ENCODE peak calls at places on chromosomes 6 and 20, in nine cellular contexts. K is uterus, D is IMR-90, P is breast epithelium, U is HepG2, J is right lobe of liver, V is heart left ventricle, W is A549, T is esophagus muscularis mucosa. I is an unnamed sample.

GRCh38 chr6:128521302-128521632 is 868 bp upstream of the PTPRK start:
- DNase-seq in K (no peak), D (no peak), P (no peak), U (no peak), J (no peak), V (no peak), W (no peak), T (no peak), I (no peak)

GRCh38 chr20:2752631-2753455 is 47.6 kb downstream of the CPXM1 start:
- DNase-seq in K (peak; percentile 51), D (peak; percentile 30), P (no peak), U (peak; percentile 58), J (no peak), V (no peak), W (peak; percentile 75), T (no peak), I (no peak)

GRCh38 chr20:57428611-57429496 is 37.7 kb downstream of the RBM38 start:
- DNase-seq in K (no peak), D (no peak), P (no peak), U (peak; percentile 83), J (peak; percentile 92), V (no peak), W (no peak), T (no peak), I (no peak)

GRCh38 chr6:25007269-25007699 is 71.5 kb upstream of the RIPOR2 start:
- DNase-seq in K (no peak), D (no peak), P (no peak), U (no peak), J (no peak), V (no peak), W (no peak), T (no peak), I (no peak)

GRCh38 chr20:48335421-48336090 is 492.2 kb downstream of the PREX1 start:
- DNase-seq in K (no peak), D (no peak), P (no peak), U (no peak), J (no peak), V (no peak), W (no peak), T (no peak), I (no peak)

GRCh38 chr6:11201772-11202512 is 30.5 kb downstream of the NEDD9 start:
- DNase-seq in K (no peak), D (no peak), P (no peak), U (no peak), J (no peak), V (no peak), W (no peak), T (no peak), I (no peak)

GRCh38 chr6:127496471-127496870 is 22.7 kb downstream of the MTCL3 start:
- DNase-seq in K (no peak), D (peak; percentile 25), P (no peak), U (no peak), J (no peak), V (no peak), W (no peak), T (no peak), I (no peak)

GRCh38 chr6:41373919-41374617 is 38.7 kb downstream of the NCR2 start:
- DNase-seq in K (no peak), D (no peak), P (no peak), U (no peak), J (no peak), V (no peak), W (no peak), T (peak; percentile 60), I (no peak)

GRCh38 chr6:84618046-84618752 is 146.2 kb downstream of the TBX18 start:
- DNase-seq in K (no peak), D (peak; percentile 90), P (no peak), U (no peak), J (no peak), V (no peak), W (no peak), T (no peak), I (no peak)

GRCh38 chr20:53337419-53338101 is 256.1 kb downstream of the ZNF217 start:
- DNase-seq in K (no peak), D (no peak), P (no peak), U (no peak), J (no peak), V (no peak), W (no peak), T (no peak), I (no peak)

GRCh38 chr6:119612871-119613515 is 263.4 kb upstream of the MAN1A1 start:
- DNase-seq in K (no peak), D (peak; percentile 52), P (no peak), U (no peak), J (no peak), V (no peak), W (no peak), T (no peak), I (no peak)

GRCh38 chr6:29758761-29759160 is 35.5 kb downstream of the HLA-F start:
- DNase-seq in K (no peak), D (no peak), P (no peak), U (no peak), J (no peak), V (no peak), W (no peak), T (no peak), I (no peak)

GRCh38 chr20:10462516-10462915 is 27.4 kb downstream of the SLX4IP start:
- DNase-seq in K (no peak), D (no peak), P (no peak), U (no peak), J (no peak), V (no peak), W (no peak), T (no peak), I (no peak)

GRCh38 chr20:10674684-10675455 is 1.1 kb upstream of the JAG1 start:
- DNase-seq in K (peak; percentile 74), D (peak; percentile 66), P (peak; percentile 77), U (peak; percentile 84), J (peak; percentile 87), V (peak; percentile 84), W (peak; percentile 89), T (peak; percentile 94), I (peak; percentile 74)

GRCh38 chr6:1029196-1029595 is 282.7 kb upstream of the FOXQ1 start:
- DNase-seq in K (no peak), D (no peak), P (no peak), U (no peak), J (no peak), V (no peak), W (no peak), T (no peak), I (no peak)

GRCh38 chr6:123323419-123324329 is 313.1 kb downstream of the TRDN start:
- DNase-seq in K (no peak), D (no peak), P (no peak), U (peak; percentile 6), J (no peak), V (no peak), W (peak; percentile 1), T (no peak), I (no peak)

GRCh38 chr6:90233994-90234393 is 62.6 kb downstream of the BACH2 start:
- DNase-seq in K (no peak), D (no peak), P (no peak), U (no peak), J (no peak), V (no peak), W (no peak), T (no peak), I (no peak)

GRCh38 chr6:157323114-157323923 is at the start of gene TMEM242:
- DNase-seq in K (peak; percentile 89), D (peak; percentile 93), P (peak; percentile 92), U (peak; percentile 89), J (peak; percentile 93), V (peak; percentile 90), W (peak; percentile 94), T (peak; percentile 97), I (peak; percentile 82)
- TF ChIP-seq POLR2A in K (peak; percentile 70), D (peak; percentile 85), P (peak; percentile 75), U (peak; percentile 96), J (peak; percentile 98), V (peak; percentile 59), W (peak; percentile 82), T (peak; percentile 59), I (peak; percentile 71)

GRCh38 chr20:63230800-63231268 is 4.9 kb upstream of the BIRC7 start:
- DNase-seq in K (no peak), D (peak; percentile 60), P (no peak), U (peak; percentile 79), J (no peak), V (no peak), W (peak; percentile 56), T (no peak), I (peak; percentile 38)
- TF ChIP-seq CTCF in K (peak; percentile 25), D (peak; percentile 57), P (peak; percentile 42), U (peak; percentile 93), J (peak; percentile 38), V (peak; percentile 18), W (no peak), T (peak; percentile 62), I (peak; percentile 16)

DNA sequence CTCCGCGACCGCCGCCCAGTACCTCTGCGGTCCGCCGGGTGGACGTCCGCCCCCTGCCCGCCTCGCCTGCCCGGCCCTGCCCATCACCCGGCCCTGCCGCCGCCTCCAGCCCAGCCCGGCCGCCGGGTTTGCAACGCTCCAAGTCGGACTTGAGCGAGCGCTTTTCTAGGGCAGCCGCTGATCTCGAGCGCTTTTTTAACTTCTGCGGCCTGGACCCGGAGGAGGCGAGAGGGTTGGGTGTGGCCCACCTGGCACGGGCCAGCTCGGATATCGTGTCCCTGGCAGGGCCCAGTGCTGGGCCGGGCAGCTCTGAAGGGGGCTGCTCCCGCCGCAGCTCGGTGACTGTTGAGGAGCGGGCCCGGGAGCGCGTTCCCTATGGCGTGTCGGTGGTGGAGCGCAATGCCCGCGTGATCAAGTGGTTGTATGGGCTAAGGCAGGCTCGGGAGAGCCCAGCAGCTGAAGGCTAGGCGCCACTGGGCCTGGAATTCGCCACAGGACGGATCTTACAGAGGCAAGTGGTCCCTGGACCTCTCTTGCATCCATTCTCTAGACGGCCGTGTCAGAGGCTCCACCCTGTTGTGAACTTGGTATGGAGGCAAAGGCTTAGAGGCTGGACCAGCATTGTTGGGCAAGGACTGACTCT is 11.8 kb downstream of the FAM110A start:
- DNase-seq in K (no peak), D (no peak), P (no peak), U (no peak), J (no peak), V (no peak), W (no peak), T (no peak), I (no peak)
- H3K4me3 ChIP-seq in K (no peak overlapping the region), D (no peak overlapping the region), P (peak overlapping the region; percentile 45), U (no peak overlapping the region), J (no peak overlapping the region), V (peak overlapping the region; percentile 48), W (no peak overlapping the region), T (peak overlapping the region; percentile 57), I (peak overlapping the region; percentile 44)

GRCh38 chr6:100899202-100899601 is 18.1 kb upstream of the ASCC3 start:
- DNase-seq in K (no peak), D (no peak), P (no peak), U (no peak), J (no peak), V (no peak), W (no peak), T (no peak), I (no peak)

GRCh38 chr6:100904316-100904715 is 23.2 kb upstream of the ASCC3 start:
- DNase-seq in K (no peak), D (no peak), P (no peak), U (no peak), J (no peak), V (no peak), W (no peak), T (no peak), I (no peak)

GRCh38 chr6:100901582-100901981 is 20.5 kb upstream of the ASCC3 start:
- DNase-seq in K (no peak), D (no peak), P (no peak), U (no peak), J (no peak), V (no peak), W (no peak), T (no peak), I (no peak)

GRCh38 chr6:100906325-100906724 is 25.2 kb upstream of the ASCC3 start:
- DNase-seq in K (no peak), D (no peak), P (no peak), U (no peak), J (no peak), V (no peak), W (no peak), T (no peak), I (no peak)

GRCh38 chr6:100905067-100905466 is 23.9 kb upstream of the ASCC3 start:
- DNase-seq in K (no peak), D (no peak), P (no peak), U (no peak), J (no peak), V (no peak), W (no peak), T (no peak), I (no peak)
- TF ChIP-seq POLR2A in K (no peak), D (no peak), P (no peak), U (no peak), J (no peak), V (no peak), W (no peak), T (no peak), I (no peak)